ENCODE peak calls at places on chromosomes 5 and 9, in seven cellular contexts. R, I, Y, T, K, E and Z are unnamed samples.

GRCh38 chr9:8872802-8873201 is 1073.2 kb upstream of the DMAC1 start:
- DNase-seq in R (no peak), Y (no peak), K (no peak), I (no peak), T (no peak), E (no peak), Z (no peak)

GRCh38 chr5:89315194-89315593 is 432.2 kb upstream of the MEF2C start:
- DNase-seq in Y (no peak), E (no peak), R (no peak), I (no peak), T (no peak), K (peak), Z (no peak)

GRCh38 chr5:61450880-61451279 is 118.8 kb downstream of the ZSWIM6 start:
- DNase-seq in T (no peak), K (peak), Y (no peak), E (no peak), R (no peak), I (peak), Z (no peak)

GRCh38 chr9:12963537-12963936 is 188.7 kb downstream of the LURAP1L start:
- DNase-seq in T (no peak), Y (no peak), K (no peak), I (no peak), E (no peak), R (no peak), Z (no peak)

GRCh38 chr9:83456226-83456625 is 82.0 kb downstream of the FRMD3 start:
- DNase-seq in E (no peak), R (no peak), T (no peak), I (no peak), K (no peak), Y (no peak), Z (no peak)

GRCh38 chr9:123157216-123157615 is 111.2 kb downstream of the STRBP start:
- DNase-seq in E (no peak), K (peak), R (no peak), Y (no peak), I (no peak), T (no peak), Z (no peak)

GRCh38 chr5:1111727-1112289 is at the start of gene SLC12A7:
- DNase-seq in K (no peak), R (peak), Y (no peak), T (no peak), E (peak), I (no peak), Z (no peak)

GRCh38 chr5:128271859-128272446 is 188.4 kb downstream of the SLC12A2 start:
- DNase-seq in E (no peak), Y (no peak), T (no peak), K (peak), I (peak), R (no peak), Z (no peak)

GRCh38 chr9:98057095-98057799 is 715 bp downstream of the NANS start:
- DNase-seq in E (no peak), Y (peak), I (no peak), K (peak), T (peak), R (peak), Z (no peak)

GRCh38 chr5:93574939-93575241 is 6.1 kb downstream of the NR2F1-AS1 start:
- DNase-seq in Y (no peak), I (no peak), E (no peak), T (no peak), R (no peak), K (no peak), Z (no peak)

GRCh38 chr9:98823666-98824334 is 16.3 kb downstream of the GALNT12 start:
- DNase-seq in Y (no peak), T (peak), E (no peak), K (no peak), I (no peak), R (no peak), Z (no peak)

GRCh38 chr9:82457281-82457680 is 468.7 kb downstream of the SPATA31D1 start:
- DNase-seq in K (no peak), Y (no peak), E (no peak), T (no peak), I (no peak), R (no peak), Z (no peak)

GRCh38 chr5:30324083-30324482 is 869.4 kb upstream of the CDH6 start:
- DNase-seq in I (no peak), Y (no peak), E (no peak), K (no peak), T (no peak), R (no peak), Z (no peak)

GRCh38 chr9:137313956-137314560 is 12.0 kb upstream of the NRARP start:
- DNase-seq in R (no peak), T (no peak), K (no peak), I (no peak), Y (peak), E (no peak), Z (no peak)

GRCh38 chr5:157259699-157260098 is 6.2 kb upstream of the CYFIP2 start:
- DNase-seq in T (no peak), I (no peak), Y (no peak), R (no peak), K (no peak), E (no peak), Z (no peak)

GRCh38 chr5:87944553-87945320 is 323.9 kb downstream of the TMEM161B start:
- DNase-seq in R (no peak), Y (peak), T (no peak), K (no peak), E (no peak), I (no peak), Z (no peak)

GRCh38 chr5:149938272-149938671 is 6.3 kb downstream of the PDE6A start:
- DNase-seq in K (peak), E (peak), I (no peak), Y (no peak), T (no peak), R (no peak), Z (no peak)

GRCh38 chr9:76987594-76988200 is 31.8 kb upstream of the FOXB2 start:
- DNase-seq in T (no peak), Y (no peak), R (no peak), E (peak), K (peak), I (peak), Z (no peak)

GRCh38 chr9:98147582-98147981 is 28.6 kb upstream of the TRIM14 start:
- DNase-seq in T (no peak), R (no peak), I (no peak), E (no peak), K (peak), Y (no peak), Z (no peak)

GRCh38 chr5:36359267-36359666 is 57.6 kb upstream of the RANBP3L start:
- DNase-seq in I (no peak), T (no peak), K (no peak), Y (no peak), E (no peak), R (no peak), Z (no peak)

GRCh38 chr5:115542651-115543364 is 1.8 kb downstream of the FEM1C start:
- DNase-seq in R (no peak), I (no peak), E (no peak), Y (no peak), K (no peak), T (no peak), Z (no peak)

GRCh38 chr5:43037929-43038510 is 2.1 kb downstream of the ANXA2R start:
- DNase-seq in R (peak), E (peak), I (no peak), K (peak), T (no peak), Y (no peak), Z (no peak)

GRCh38 chr9:18314321-18314720 is 159.6 kb upstream of the ADAMTSL1 start:
- DNase-seq in T (no peak), K (peak), Y (no peak), I (no peak), R (no peak), E (no peak), Z (no peak)

GRCh38 chr9:106920701-106921283 is 57.8 kb downstream of the ZNF462 start:
- DNase-seq in K (peak), Y (no peak), R (no peak), T (no peak), E (peak), I (peak), Z (no peak)

GRCh38 chr5:99441235-99441634 is 512.4 kb upstream of the CHD1 start:
- DNase-seq in T (no peak), R (no peak), Y (no peak), E (no peak), I (no peak), K (no peak), Z (no peak)

GRCh38 chr5:68950111-68950510 is 143.7 kb upstream of the SLC30A5 start:
- DNase-seq in I (no peak), K (no peak), R (no peak), Y (no peak), T (no peak), E (no peak), Z (no peak)

GRCh38 chr5:29811914-29812679 is 1381.4 kb upstream of the CDH6 start:
- DNase-seq in Y (no peak), T (no peak), R (no peak), E (no peak), K (no peak), I (no peak), Z (no peak)

GRCh38 chr9:92986175-92987110 is 39.1 kb downstream of the FGD3 start:
- DNase-seq in T (peak), K (no peak), E (no peak), I (no peak), R (peak), Y (no peak), Z (no peak)

DNA sequence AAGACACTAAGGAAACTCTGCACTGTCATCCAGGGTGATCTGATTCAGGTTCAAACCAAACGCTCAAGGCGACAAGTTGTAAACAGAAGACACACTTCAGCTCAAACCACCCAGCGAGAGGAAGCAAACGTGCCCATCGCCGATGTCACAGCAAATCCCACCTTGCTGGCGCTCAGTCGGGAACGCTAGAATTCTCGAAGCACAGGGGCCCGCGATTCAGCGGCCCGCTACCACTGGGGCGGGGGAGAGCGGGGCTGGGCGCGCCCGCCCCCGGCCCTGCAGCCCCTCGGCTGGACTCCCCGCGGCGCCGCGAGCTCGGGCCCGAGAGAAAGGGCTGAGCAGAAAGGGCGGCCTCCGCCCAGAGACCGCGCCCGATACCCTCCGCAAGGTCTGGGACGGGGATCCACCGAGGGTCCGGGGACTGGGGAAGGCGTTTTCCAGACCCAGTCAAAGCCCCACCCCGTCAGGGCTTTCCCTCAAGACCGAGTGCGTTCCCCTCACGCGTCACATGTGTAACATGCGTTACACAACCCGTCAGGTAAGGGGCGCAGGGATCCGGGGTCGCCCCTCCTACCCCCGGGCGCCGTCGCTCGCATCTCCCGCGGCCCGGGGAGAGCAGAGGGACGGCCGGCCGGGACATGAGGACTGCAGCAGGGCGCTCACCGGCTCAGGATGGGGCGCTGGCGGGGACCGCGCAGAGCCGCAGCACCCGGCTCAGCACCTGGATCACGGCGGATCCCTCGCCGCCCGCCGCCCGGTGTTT is 461 bp downstream of the AGTPBP1 start:
- DNase-seq in K (peak), R (peak), Y (peak), T (peak), E (peak), I (no peak), Z (no peak)
- TF ChIP-seq CTCF in K (no peak), R (no peak), Y (no peak), T (no peak), E (no peak), I (no peak), Z (no peak)

GRCh38 chr5:33439905-33440481 is 772 bp upstream of the TARS1 start:
- DNase-seq in E (no peak), T (no peak), R (no peak), I (no peak), K (no peak), Y (no peak), Z (no peak)

GRCh38 chr5:33438996-33439395 is 1.8 kb upstream of the TARS1 start:
- DNase-seq in E (no peak), Y (no peak), I (no peak), K (no peak), R (no peak), T (no peak), Z (no peak)

GRCh38 chr5:33441241-33441844 is 578 bp downstream of the TARS1 start:
- DNase-seq in K (peak), I (peak), E (peak), R (peak), T (peak), Y (no peak), Z (no peak)

GRCh38 chr5:33444542-33444941 is 3.8 kb downstream of the TARS1 start:
- DNase-seq in K (no peak), I (no peak), E (no peak), Y (no peak), R (no peak), T (no peak), Z (no peak)

GRCh38 chr5:33440482-33441240 is at the start of gene TARS1:
- DNase-seq in T (peak), I (peak), R (peak), Y (peak), K (peak), E (peak), Z (peak)
- TF ChIP-seq POLR2A in T (no peak), I (peak), R (peak), Y (peak), K (peak), E (peak), Z (peak)

GRCh38 chr9:33267368-33267767 is 2.5 kb downstream of the CHMP5 start:
- DNase-seq in Y (no peak), I (no peak), T (no peak), E (no peak), R (no peak), K (no peak), Z (no peak)

GRCh38 chr9:33265211-33265885 is 499 bp downstream of the CHMP5 start:
- DNase-seq in T (no peak), Y (no peak), R (no peak), K (no peak), I (no peak), E (peak), Z (no peak)

GRCh38 chr9:33263131-33263935 is 1.2 kb downstream of the BAG1 start:
- DNase-seq in E (no peak), Y (no peak), R (no peak), I (no peak), K (no peak), T (no peak), Z (no peak)

GRCh38 chr9:33263936-33264472 is 504 bp downstream of the BAG1 start:
- DNase-seq in T (peak), E (peak), Y (peak), R (peak), K (no peak), I (no peak), Z (no peak)

DNA sequence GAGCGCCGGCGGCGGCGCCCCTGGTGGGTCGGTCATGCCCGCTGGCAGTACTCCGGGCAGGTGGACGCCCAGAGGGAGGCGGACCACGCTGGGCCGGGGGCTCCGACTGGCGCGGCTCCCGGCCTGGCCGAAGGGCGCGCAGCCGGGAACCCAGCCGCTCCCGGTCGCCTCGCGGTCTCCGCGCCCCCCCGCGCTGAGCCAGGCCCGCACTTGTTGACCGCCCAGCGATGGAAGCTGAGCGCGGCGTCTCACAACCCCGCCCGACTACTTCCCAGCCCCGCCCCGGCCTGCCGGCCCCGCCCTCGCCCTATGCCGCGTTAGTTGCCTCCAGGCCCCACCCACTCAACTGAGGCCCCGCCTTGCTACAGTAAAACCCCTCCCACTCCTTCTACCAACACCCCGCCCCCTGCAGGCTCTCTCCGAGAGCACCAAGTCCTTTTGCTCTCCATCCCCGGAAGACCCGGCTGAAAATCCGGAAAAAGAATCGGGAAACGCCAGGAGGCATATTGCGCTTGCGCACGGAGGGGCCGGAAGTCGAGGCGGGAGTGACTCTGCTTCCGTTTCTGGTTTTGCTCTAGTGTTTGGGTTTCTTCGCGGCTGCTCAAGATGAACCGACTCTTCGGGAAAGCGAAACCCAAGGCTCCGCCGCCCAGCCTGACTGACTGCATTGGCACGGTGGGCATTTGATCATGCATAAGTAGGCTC is at the start of the genes BAG1 and CHMP5:
- DNase-seq in K (peak), Y (peak), E (peak), T (peak), R (peak), I (peak), Z (peak)
- TF ChIP-seq CTCF in K (peak), Y (peak), E (peak), T (no peak), R (peak), I (no peak), Z (peak)

DNA sequence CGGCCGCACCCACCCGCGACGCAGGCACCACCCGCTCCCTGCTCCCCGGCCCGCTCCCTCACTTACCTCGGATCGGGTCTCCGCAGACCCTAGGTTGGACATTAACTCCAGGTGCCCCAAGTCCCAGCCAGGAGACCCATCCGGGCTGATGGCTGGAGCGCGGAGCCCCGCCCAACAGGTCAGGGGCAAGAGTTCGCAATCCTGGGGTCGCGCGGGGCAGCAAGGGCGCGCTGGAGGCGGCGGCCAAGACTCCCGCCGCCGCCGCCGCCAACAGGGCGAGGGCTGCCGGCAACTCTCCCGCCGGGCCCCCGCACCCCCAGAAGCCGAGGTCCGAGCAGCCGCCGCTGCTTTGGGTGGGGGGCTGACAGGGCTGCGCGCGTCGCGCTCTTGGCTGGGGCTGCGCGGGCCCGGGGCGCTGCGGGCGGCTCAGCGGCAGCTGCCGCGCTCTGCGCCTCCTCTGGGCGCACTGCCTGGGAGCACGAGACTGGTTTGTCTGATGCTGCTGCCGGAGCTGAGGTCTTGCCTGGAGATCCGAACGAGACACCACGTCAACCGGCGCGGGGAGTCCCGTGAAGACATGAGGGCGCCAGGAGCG is 303 bp downstream of the GDNF start:
- DNase-seq in K (peak), R (no peak), E (peak), Y (peak), I (no peak), T (peak), Z (no peak)
- TF ChIP-seq POLR2A in K (no peak), R (no peak), E (no peak), Y (no peak), I (no peak), T (no peak), Z (no peak)